ENCODE peak calls at places on chromosome 6, in nine cellular contexts. U, E, P, V, R, G, Q, N and C are unnamed samples.

GRCh38 chr6:168314948-168315347 is 4.6 kb downstream of the DACT2 start:
- DNase-seq in U (peak; percentile 30), E (no peak), P (peak; percentile 54), V (no peak), R (peak; percentile 72), G (no peak), Q (no peak), N (peak; percentile 54), C (no peak)

GRCh38 chr6:6843057-6843627 is 254.6 kb downstream of the LY86 start:
- DNase-seq in U (no peak), E (no peak), P (peak; percentile 80), V (peak; percentile 58), R (peak; percentile 6), G (no peak), Q (no peak), N (no peak), C (peak; percentile 35)

GRCh38 chr6:45437441-45437820 is 59.7 kb upstream of the SUPT3H start:
- DNase-seq in U (no peak), E (no peak), P (no peak), V (no peak), R (no peak), G (no peak), Q (no peak), N (no peak), C (no peak)

GRCh38 chr6:9496837-9497236 is 918.0 kb downstream of the TFAP2A start:
- DNase-seq in U (no peak), E (no peak), P (no peak), V (no peak), R (no peak), G (no peak), Q (no peak), N (no peak), C (no peak)

GRCh38 chr6:106254636-106255035 is 70.9 kb downstream of the ATG5 start:
- DNase-seq in U (no peak), E (no peak), P (peak; percentile 71), V (peak; percentile 70), R (peak; percentile 62), G (no peak), Q (no peak), N (no peak), C (peak; percentile 62)

GRCh38 chr6:170205534-170206316 is 85.2 kb downstream of the DLL1 start:
- DNase-seq in U (no peak), E (no peak), P (no peak), V (no peak), R (no peak), G (no peak), Q (no peak), N (no peak), C (no peak)

GRCh38 chr6:16683524-16684194 is 77.6 kb downstream of the ATXN1 start:
- DNase-seq in U (no peak), E (peak; percentile 54), P (peak; percentile 93), V (peak; percentile 56), R (peak; percentile 81), G (peak; percentile 25), Q (peak; percentile 65), N (no peak), C (peak; percentile 82)

GRCh38 chr6:112286010-112286409 is 31.6 kb upstream of the LAMA4 start:
- DNase-seq in U (no peak), E (no peak), P (no peak), V (no peak), R (no peak), G (no peak), Q (no peak), N (no peak), C (no peak)

GRCh38 chr6:141484726-141485125 is 648.0 kb upstream of the GJE1 start:
- DNase-seq in U (no peak), E (no peak), P (peak; percentile 26), V (peak; percentile 47), R (peak; percentile 31), G (no peak), Q (no peak), N (no peak), C (no peak)

GRCh38 chr6:12866422-12867029 is 150.0 kb downstream of the PHACTR1 start:
- DNase-seq in U (no peak), E (no peak), P (no peak), V (no peak), R (no peak), G (no peak), Q (no peak), N (no peak), C (no peak)

GRCh38 chr6:53496797-53497196 is 48.1 kb downstream of the GCLC start:
- DNase-seq in U (no peak), E (no peak), P (peak; percentile 89), V (peak; percentile 94), R (peak; percentile 81), G (no peak), Q (no peak), N (no peak), C (peak; percentile 90)

GRCh38 chr6:52061481-52061880 is 25.9 kb downstream of the PKHD1 start:
- DNase-seq in U (no peak), E (no peak), P (no peak), V (no peak), R (no peak), G (no peak), Q (no peak), N (no peak), C (no peak)

GRCh38 chr6:52059821-52060220 is 27.6 kb downstream of the PKHD1 start:
- DNase-seq in U (no peak), E (no peak), P (no peak), V (no peak), R (no peak), G (no peak), Q (no peak), N (no peak), C (no peak)

GRCh38 chr6:52065621-52066020 is 21.8 kb downstream of the PKHD1 start:
- DNase-seq in U (no peak), E (no peak), P (peak; percentile 89), V (no peak), R (no peak), G (no peak), Q (no peak), N (no peak), C (no peak)

DNA sequence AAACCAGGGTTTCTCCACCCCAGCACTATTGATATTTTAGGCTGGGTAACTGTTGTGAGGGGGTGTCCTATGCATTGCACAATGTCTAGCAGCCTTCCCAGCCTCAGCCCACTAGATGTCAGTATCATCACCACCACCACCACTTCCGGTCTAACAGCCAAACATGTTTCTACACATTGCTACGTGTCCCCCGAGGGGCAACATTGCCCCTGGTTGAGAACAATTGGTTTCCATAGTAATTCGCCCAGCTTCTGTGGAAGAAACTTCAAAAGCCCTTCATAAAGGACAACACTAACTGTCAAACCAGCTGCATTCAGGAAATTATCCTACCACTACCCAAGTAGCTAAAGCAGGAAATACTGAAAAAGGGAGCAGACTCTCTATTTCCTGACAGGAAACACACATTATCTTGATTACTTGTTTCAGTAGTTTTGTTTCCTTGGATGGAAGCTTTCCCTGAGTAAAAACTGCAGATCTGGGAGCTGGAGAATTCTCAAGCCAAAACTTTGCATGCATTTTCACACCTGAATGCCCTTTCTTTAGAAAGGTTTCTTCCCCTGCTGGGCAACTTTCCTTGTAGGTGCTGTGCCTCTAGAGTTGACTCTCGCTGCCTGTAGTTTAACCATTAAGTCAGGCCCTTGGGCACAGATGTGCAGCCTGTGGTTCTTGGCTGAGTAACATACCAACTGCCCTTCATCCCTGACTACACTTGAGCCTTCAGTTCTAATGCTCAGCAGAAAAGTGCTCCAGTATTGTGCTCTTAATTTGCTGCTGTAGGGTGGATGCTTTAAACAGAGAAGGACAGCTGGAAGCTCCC is 23.6 kb downstream of the PKHD1 start:
- DNase-seq in U (no peak), E (no peak), P (peak; percentile 65), V (peak; percentile 30), R (peak; percentile 34), G (peak; percentile 50), Q (peak; percentile 35), N (peak; percentile 67), C (peak; percentile 6)
- H3K4me3 ChIP-seq in U (no peak overlapping the region), E (no peak overlapping the region), P (no peak overlapping the region), V (no peak overlapping the region), R (no peak overlapping the region), G (no peak overlapping the region), Q (no peak overlapping the region), N (no peak overlapping the region), C (no peak overlapping the region)

DNA sequence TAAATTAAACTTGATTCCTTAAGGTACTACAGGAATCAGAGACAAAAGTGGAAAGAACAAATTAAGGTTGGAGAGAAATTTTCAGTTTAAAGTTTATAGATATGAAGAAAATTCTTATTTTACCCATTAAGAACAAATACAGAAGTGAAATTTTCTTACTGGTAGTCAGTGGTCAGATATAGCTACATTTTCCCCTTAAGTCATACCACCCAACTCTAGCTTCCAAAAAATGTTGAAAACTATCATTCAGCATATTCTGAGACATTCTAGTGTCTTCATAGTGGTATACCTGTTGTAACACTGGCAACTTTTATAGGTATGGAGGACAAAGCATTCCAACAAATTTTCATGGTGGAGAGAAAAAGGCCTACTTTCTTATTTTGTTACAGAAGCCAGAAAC is 15.6 kb upstream of the SUMO4 start:
- DNase-seq in U (no peak), E (no peak), P (no peak), V (no peak), R (no peak), G (no peak), Q (no peak), N (no peak), C (no peak)
- TF ChIP-seq CTCF in U (no peak), E (no peak), P (no peak), V (no peak), R (no peak), G (no peak), Q (no peak), N (no peak), C (no peak)

DNA sequence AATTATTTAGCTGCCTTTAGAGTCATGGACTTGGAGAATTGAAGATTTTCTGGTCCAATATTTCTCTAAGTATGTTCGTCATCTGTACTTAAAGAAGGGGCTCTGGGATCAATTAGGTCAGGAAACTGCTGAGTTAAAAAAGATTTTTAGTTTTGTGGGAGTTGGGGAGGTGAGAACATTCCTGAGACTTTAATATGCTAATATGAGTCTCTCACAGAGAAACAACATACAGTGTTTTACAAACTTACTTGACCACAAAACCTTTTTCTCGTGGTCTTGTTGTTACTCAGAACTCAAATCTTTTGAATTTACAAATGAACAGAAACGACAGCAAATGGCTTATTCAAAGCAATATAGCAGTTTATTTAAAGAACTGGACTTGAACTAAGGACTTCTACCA is 67.9 kb downstream of the LIN28B start:
- DNase-seq in U (no peak), E (no peak), P (no peak), V (no peak), R (no peak), G (no peak), Q (no peak), N (no peak), C (no peak)
- H3K4me3 ChIP-seq in U (no peak overlapping the region), E (no peak overlapping the region), P (no peak overlapping the region), V (no peak overlapping the region), R (no peak overlapping the region), G (no peak overlapping the region), Q (no peak overlapping the region), N (no peak overlapping the region), C (no peak overlapping the region)

DNA sequence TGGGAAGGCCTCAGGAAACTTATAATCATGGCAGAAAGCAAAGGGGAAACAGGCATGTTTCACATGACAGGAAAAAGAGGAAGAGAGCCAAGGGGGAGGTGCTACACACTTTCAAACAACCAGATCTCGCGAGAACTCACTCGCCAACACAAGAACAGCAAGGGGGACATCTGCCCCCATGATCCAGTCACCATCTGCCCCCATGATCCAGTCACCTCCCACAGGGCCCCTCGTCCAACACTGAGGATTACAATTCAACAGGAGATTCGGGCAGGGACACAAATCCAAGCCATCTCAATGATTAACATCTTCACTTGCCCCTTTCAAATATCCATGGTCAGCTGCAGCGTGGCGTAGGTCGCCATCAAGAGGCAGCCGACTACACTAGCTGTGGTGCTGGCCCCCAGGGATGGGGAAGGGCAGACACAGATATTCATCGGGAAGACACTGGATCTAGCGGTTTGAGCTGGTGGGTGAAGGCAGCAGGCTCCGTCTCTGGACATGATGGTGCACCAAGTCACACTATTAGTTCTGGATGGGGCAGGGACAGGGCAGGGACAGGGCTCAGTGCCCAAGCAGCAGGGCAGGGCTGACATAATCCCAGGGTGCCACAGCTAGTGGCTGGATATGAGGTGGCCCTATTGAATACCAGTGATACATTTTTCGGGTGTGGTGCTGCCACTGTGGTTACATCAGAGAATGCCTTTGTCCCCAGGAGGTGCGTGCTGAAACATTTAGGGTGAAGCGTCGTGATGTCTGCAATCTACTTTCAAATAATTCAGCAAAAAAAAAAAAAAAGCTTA is 31.6 kb downstream of the TUBB2B start:
- DNase-seq in U (no peak), E (no peak), P (no peak), V (no peak), R (peak; percentile 35), G (no peak), Q (peak; percentile 19), N (peak; percentile 65), C (peak; percentile 50)
- TF ChIP-seq CTCF in U (no peak), E (no peak), P (no peak), V (no peak), R (no peak), G (no peak), Q (peak; percentile 45), N (peak; percentile 46), C (peak; percentile 11)